ENCODE peak calls at places on chromosomes 11 and 22, in five cellular contexts. F, Z, B, E and I are unnamed samples.

GRCh38 chr11:60691636-60692035 is 7.8 kb upstream of the MS4A8 start:
- DNase-seq in F (no peak), Z (no peak), B (no peak), E (no peak), I (no peak)

GRCh38 chr11:75510626-75511025 is 15.1 kb downstream of the GDPD5 start:
- DNase-seq in F (no peak), Z (peak), B (no peak), E (no peak), I (no peak)

GRCh38 chr22:19822301-19823117 is 32.2 kb downstream of the GNB1L start:
- DNase-seq in F (no peak), Z (no peak), B (no peak), E (no peak), I (no peak)

GRCh38 chr11:995752-996420 is 40.6 kb downstream of the MUC6 start:
- DNase-seq in F (no peak), Z (peak), B (no peak), E (no peak), I (no peak)

GRCh38 chr11:10451399-10452116 is 3.5 kb upstream of the AMPD3 start:
- DNase-seq in F (no peak), Z (no peak), B (no peak), E (no peak), I (no peak)

GRCh38 chr11:96314326-96315050 is 28.5 kb downstream of the MAML2 start:
- DNase-seq in F (peak), Z (no peak), B (no peak), E (peak), I (peak)

GRCh38 chr11:57407010-57407409 is 16.6 kb upstream of the PRG2 start:
- DNase-seq in F (peak), Z (no peak), B (no peak), E (no peak), I (no peak)

GRCh38 chr22:48937032-48937639 is 890.5 kb downstream of the BRD1 start:
- DNase-seq in F (no peak), Z (no peak), B (no peak), E (no peak), I (no peak)

GRCh38 chr11:69406060-69406459 is 75.4 kb upstream of the LINC01488 start:
- DNase-seq in F (no peak), Z (no peak), B (no peak), E (no peak), I (no peak)

GRCh38 chr11:33402066-33402465 is 144.9 kb downstream of the HIPK3 start:
- DNase-seq in F (no peak), Z (no peak), B (no peak), E (no peak), I (peak)

GRCh38 chr11:18844753-18845367 is 53.3 kb upstream of the PTPN5 start:
- DNase-seq in F (peak), Z (no peak), B (no peak), E (no peak), I (peak)

GRCh38 chr22:38820021-38820420 is 23.8 kb downstream of the NPTXR start:
- DNase-seq in F (no peak), Z (no peak), B (no peak), E (no peak), I (no peak)

GRCh38 chr11:22787565-22788162 is 41.9 kb downstream of the SVIP start:
- DNase-seq in F (no peak), Z (no peak), B (no peak), E (no peak), I (peak)

GRCh38 chr11:75762158-75762557 is 6.4 kb upstream of the DGAT2 start:
- DNase-seq in F (no peak), Z (no peak), B (no peak), E (no peak), I (no peak)

GRCh38 chr11:2562181-2562581 is 117.4 kb downstream of the KCNQ1 start:
- DNase-seq in F (no peak), Z (no peak), B (no peak), E (peak), I (no peak)

GRCh38 chr22:19292262-19293230 is 1.0 kb upstream of the CLTCL1 start:
- DNase-seq in F (no peak), Z (peak), B (no peak), E (peak), I (peak)

GRCh38 chr11:3886985-3887384 is 31.5 kb downstream of the STIM1 start:
- DNase-seq in F (no peak), Z (no peak), B (no peak), E (no peak), I (no peak)

GRCh38 chr11:28132541-28132940 is 24.4 kb downstream of the METTL15 start:
- DNase-seq in F (no peak), Z (no peak), B (no peak), E (no peak), I (peak)

GRCh38 chr22:46738961-46739870 is 1.2 kb upstream of the CERK start:
- DNase-seq in F (peak), Z (no peak), B (peak), E (peak), I (no peak)

GRCh38 chr11:10878408-10879214 is 20.8 kb upstream of the ZBED5 start:
- DNase-seq in F (no peak), Z (no peak), B (no peak), E (no peak), I (peak)

GRCh38 chr11:7667460-7667859 is 5.8 kb downstream of the CYB5R2 start:
- DNase-seq in F (no peak), Z (no peak), B (no peak), E (no peak), I (no peak)

GRCh38 chr11:35216962-35217667 is 78.1 kb downstream of the CD44 start:
- DNase-seq in F (peak), Z (no peak), B (peak), E (no peak), I (no peak)

GRCh38 chr11:37353192-37353591 is 755.2 kb upstream of the RAG2 start:
- DNase-seq in F (no peak), Z (no peak), B (no peak), E (no peak), I (no peak)

GRCh38 chr11:121111053-121111724 is 10.1 kb downstream of the TECTA start:
- DNase-seq in F (no peak), Z (no peak), B (no peak), E (no peak), I (no peak)

GRCh38 chr22:35971418-35972119 is 57.1 kb downstream of the RBFOX2 start:
- DNase-seq in F (no peak), Z (peak), B (no peak), E (no peak), I (peak)

GRCh38 chr11:32080381-32080980 is 10.4 kb upstream of the RCN1 start:
- DNase-seq in F (no peak), Z (no peak), B (no peak), E (no peak), I (peak)

GRCh38 chr22:24502540-24502939 is 7.4 kb downstream of the UPB1 start:
- DNase-seq in F (no peak), Z (no peak), B (no peak), E (no peak), I (no peak)